ENCODE peak calls at places on chromosomes 2 and 18, in nine cellular contexts. A, C, B, D, W, V, I, Y and R are unnamed samples.

GRCh38 chr2:30368258-30368657 is 78.8 kb upstream of the LCLAT1 start:
- DNase-seq in A (peak), C (no peak), B (no peak), D (no peak), W (no peak), V (peak), I (no peak), Y (no peak), R (no peak)

GRCh38 chr18:79764131-79764530 is 33.6 kb upstream of the KCNG2 start:
- DNase-seq in A (no peak), C (no peak), B (peak), D (no peak), W (no peak), V (no peak), I (no peak), Y (no peak), R (no peak)

GRCh38 chr18:908631-909621 is 4.3 kb downstream of the ADCYAP1 start:
- DNase-seq in A (peak), C (no peak), B (no peak), D (peak), W (no peak), V (no peak), I (no peak), Y (peak), R (peak)

GRCh38 chr2:31693882-31694281 is 113.1 kb upstream of the SRD5A2 start:
- DNase-seq in A (peak), C (no peak), B (no peak), D (peak), W (peak), V (no peak), I (no peak), Y (no peak), R (no peak)

GRCh38 chr2:45974056-45974455 is 322.6 kb downstream of the PRKCE start:
- DNase-seq in A (no peak), C (peak), B (no peak), D (no peak), W (no peak), V (no peak), I (no peak), Y (no peak), R (no peak)

GRCh38 chr2:9053534-9053931 is 50.0 kb upstream of the MBOAT2 start:
- DNase-seq in A (peak), C (no peak), B (no peak), D (no peak), W (peak), V (no peak), I (no peak), Y (no peak), R (no peak)

GRCh38 chr2:46333912-46334311 is 36.7 kb downstream of the EPAS1 start:
- DNase-seq in A (peak), C (no peak), B (no peak), D (no peak), W (no peak), V (no peak), I (no peak), Y (no peak), R (no peak)

GRCh38 chr2:72794572-72794971 is 31.3 kb downstream of the EXOC6B start:
- DNase-seq in A (peak), C (no peak), B (no peak), D (peak), W (no peak), V (no peak), I (no peak), Y (no peak), R (no peak)

GRCh38 chr2:223054193-223054781 is 2.3 kb downstream of the KCNE4 start:
- DNase-seq in A (peak), C (no peak), B (no peak), D (no peak), W (peak), V (peak), I (no peak), Y (peak), R (no peak)

GRCh38 chr18:45957100-45957499 is 10.0 kb downstream of the EPG5 start:
- DNase-seq in A (peak), C (no peak), B (no peak), D (no peak), W (peak), V (no peak), I (no peak), Y (no peak), R (no peak)

GRCh38 chr2:105760639-105761337 is 16.1 kb downstream of the NCK2 start:
- DNase-seq in A (no peak), C (no peak), B (no peak), D (no peak), W (no peak), V (no peak), I (no peak), Y (no peak), R (no peak)

GRCh38 chr2:28670882-28671281 is 80.7 kb upstream of the PPP1CB start:
- DNase-seq in A (no peak), C (no peak), B (no peak), D (no peak), W (no peak), V (no peak), I (no peak), Y (no peak), R (no peak)

GRCh38 chr2:42238644-42239288 is 69.6 kb downstream of the EML4 start:
- DNase-seq in A (peak), C (no peak), B (no peak), D (peak), W (no peak), V (no peak), I (no peak), Y (no peak), R (peak)

GRCh38 chr2:70948350-70949003 is 12.8 kb downstream of the ATP6V1B1 start:
- DNase-seq in A (peak), C (no peak), B (peak), D (peak), W (peak), V (peak), I (peak), Y (peak), R (peak)

GRCh38 chr2:2184549-2185249 is 146.4 kb downstream of the MYT1L start:
- DNase-seq in A (no peak), C (no peak), B (no peak), D (peak), W (no peak), V (no peak), I (peak), Y (no peak), R (peak)

GRCh38 chr2:226073496-226073895 is 674.0 kb downstream of the NYAP2 start:
- DNase-seq in A (no peak), C (no peak), B (no peak), D (no peak), W (no peak), V (no peak), I (no peak), Y (no peak), R (no peak)

GRCh38 chr2:127453392-127454171 is 35.4 kb downstream of the PROC start:
- DNase-seq in A (peak), C (no peak), B (no peak), D (peak), W (peak), V (no peak), I (no peak), Y (no peak), R (peak)

GRCh38 chr2:128271186-128271890 is 47.3 kb downstream of the HS6ST1 start:
- DNase-seq in A (no peak), C (no peak), B (peak), D (no peak), W (no peak), V (no peak), I (no peak), Y (peak), R (peak)

GRCh38 chr18:13262839-13263691 is 44.5 kb downstream of the LDLRAD4 start:
- DNase-seq in A (no peak), C (no peak), B (no peak), D (no peak), W (no peak), V (no peak), I (no peak), Y (no peak), R (no peak)

GRCh38 chr2:20491739-20492531 is 45.1 kb downstream of the RHOB start:
- DNase-seq in A (no peak), C (no peak), B (no peak), D (no peak), W (no peak), V (peak), I (no peak), Y (peak), R (peak)

GRCh38 chr2:144642106-144642505 is 122.2 kb upstream of the ZEB2 start:
- DNase-seq in A (no peak), C (no peak), B (no peak), D (peak), W (no peak), V (no peak), I (no peak), Y (no peak), R (no peak)

GRCh38 chr2:230866704-230867561 is 2.2 kb downstream of the ITM2C start:
- DNase-seq in A (peak), C (no peak), B (no peak), D (no peak), W (no peak), V (no peak), I (peak), Y (peak), R (peak)

GRCh38 chr2:109663721-109664120 is 49.6 kb downstream of the SOWAHC start:
- DNase-seq in A (peak), C (no peak), B (no peak), D (no peak), W (peak), V (peak), I (peak), Y (peak), R (no peak)

GRCh38 chr18:7590800-7591560 is 23.9 kb downstream of the PTPRM start:
- DNase-seq in A (peak), C (no peak), B (no peak), D (no peak), W (peak), V (no peak), I (no peak), Y (no peak), R (no peak)

GRCh38 chr18:45320724-45321123 is 294.6 kb upstream of the SLC14A2 start:
- DNase-seq in A (peak), C (no peak), B (no peak), D (peak), W (peak), V (no peak), I (no peak), Y (no peak), R (no peak)

GRCh38 chr2:174835797-174836255 is 71.6 kb upstream of the CHRNA1 start:
- DNase-seq in A (peak), C (no peak), B (no peak), D (peak), W (peak), V (no peak), I (no peak), Y (no peak), R (no peak)

GRCh38 chr2:12226653-12227052 is 480.2 kb downstream of the LPIN1 start:
- DNase-seq in A (no peak), C (no peak), B (no peak), D (no peak), W (no peak), V (no peak), I (no peak), Y (no peak), R (no peak)

GRCh38 chr2:109197491-109198480 is 68.8 kb downstream of the SH3RF3 start:
- DNase-seq in A (no peak), C (no peak), B (no peak), D (no peak), W (no peak), V (no peak), I (no peak), Y (no peak), R (no peak)

GRCh38 chr2:18284331-18284730 is 276.1 kb downstream of the RDH14 start:
- DNase-seq in A (peak), C (no peak), B (no peak), D (no peak), W (peak), V (no peak), I (no peak), Y (no peak), R (no peak)

GRCh38 chr2:156340818-156341481 is 8.4 kb upstream of the NR4A2 start:
- DNase-seq in A (no peak), C (no peak), B (no peak), D (peak), W (peak), V (no peak), I (no peak), Y (no peak), R (peak)

GRCh38 chr2:73225513-73226360 is 7.3 kb downstream of the PRADC1 start:
- DNase-seq in A (no peak), C (no peak), B (no peak), D (no peak), W (no peak), V (no peak), I (no peak), Y (peak), R (no peak)

GRCh38 chr2:162073776-162074578 is at the start of gene DPP4:
- DNase-seq in A (peak), C (no peak), B (no peak), D (peak), W (no peak), V (peak), I (no peak), Y (peak), R (peak)

GRCh38 chr2:11128258-11128951 is 26.9 kb upstream of the SLC66A3 start:
- DNase-seq in A (peak), C (no peak), B (no peak), D (no peak), W (peak), V (no peak), I (no peak), Y (no peak), R (no peak)

GRCh38 chr18:74604774-74605173 is 7.1 kb downstream of the ZNF407 start:
- DNase-seq in A (peak), C (no peak), B (no peak), D (no peak), W (peak), V (no peak), I (no peak), Y (no peak), R (no peak)

GRCh38 chr2:36626071-36626470 is 28.1 kb upstream of the FEZ2 start:
- DNase-seq in A (no peak), C (no peak), B (no peak), D (no peak), W (no peak), V (no peak), I (no peak), Y (no peak), R (no peak)

GRCh38 chr2:127675335-127676261 is at the start of gene LIMS2:
- DNase-seq in A (peak), C (no peak), B (peak), D (peak), W (peak), V (no peak), I (no peak), Y (peak), R (peak)

GRCh38 chr2:98333922-98334321 is 12.3 kb upstream of the CNGA3 start:
- DNase-seq in A (peak), C (no peak), B (no peak), D (no peak), W (peak), V (no peak), I (no peak), Y (no peak), R (no peak)

GRCh38 chr2:237597680-237598145 is 7.2 kb upstream of the RAB17 start:
- DNase-seq in A (no peak), C (no peak), B (no peak), D (no peak), W (no peak), V (no peak), I (no peak), Y (no peak), R (no peak)

GRCh38 chr2:237598468-237599208 is 8.1 kb upstream of the RAB17 start:
- DNase-seq in A (no peak), C (no peak), B (no peak), D (no peak), W (no peak), V (no peak), I (no peak), Y (no peak), R (no peak)

GRCh38 chr2:237601453-237602116 is 11.1 kb upstream of the RAB17 start:
- DNase-seq in A (no peak), C (no peak), B (no peak), D (peak), W (no peak), V (no peak), I (no peak), Y (no peak), R (peak)

GRCh38 chr2:237600205-237600846 is 9.8 kb upstream of the RAB17 start:
- DNase-seq in A (peak), C (no peak), B (no peak), D (no peak), W (peak), V (peak), I (no peak), Y (peak), R (no peak)

DNA sequence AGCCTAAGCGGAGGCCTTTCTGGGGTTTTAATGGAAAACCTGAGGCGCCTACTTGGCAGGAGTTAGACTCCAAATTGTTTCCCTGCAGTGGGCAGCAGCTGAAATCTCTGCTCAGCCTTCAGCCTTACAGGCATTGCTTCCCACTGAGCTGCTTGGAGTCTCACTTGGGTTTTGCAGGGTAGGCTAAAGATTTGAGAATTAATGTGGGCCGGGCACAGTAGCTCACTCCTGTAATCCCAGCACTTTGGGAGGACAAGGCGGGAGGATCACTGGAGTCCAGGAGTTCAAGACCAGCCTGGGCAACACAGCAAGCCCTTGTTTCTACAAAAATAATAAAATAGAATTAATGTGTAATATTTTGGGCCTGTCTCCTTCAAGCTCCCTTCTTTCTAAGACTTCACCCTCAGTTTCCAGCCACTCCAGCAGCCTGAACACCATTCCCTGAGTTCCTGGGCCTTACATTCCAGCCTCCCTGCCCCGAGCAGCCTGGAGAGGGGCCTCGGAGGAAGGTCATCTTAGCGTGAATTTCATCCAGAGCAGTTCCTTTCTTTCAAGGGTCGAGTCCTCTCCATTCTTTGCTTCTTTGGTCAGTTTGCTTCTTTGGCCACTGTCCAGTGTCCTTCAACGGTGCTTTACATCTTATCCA is 9.1 kb upstream of the RAB17 start:
- DNase-seq in A (no peak), C (no peak), B (no peak), D (no peak), W (no peak), V (no peak), I (no peak), Y (no peak), R (no peak)
- H3K4me3 ChIP-seq in A (peak), C (no peak), B (peak), D (no peak), W (peak), V (peak), I (no peak), Y (peak), R (no peak)

GRCh38 chr2:84850471-84850870 is 30.4 kb downstream of the TRABD2A start:
- DNase-seq in A (no peak), C (no peak), B (no peak), D (no peak), W (no peak), V (no peak), I (no peak), Y (no peak), R (no peak)

GRCh38 chr2:84847326-84848050 is 33.4 kb downstream of the TRABD2A start:
- DNase-seq in A (peak), C (no peak), B (no peak), D (no peak), W (peak), V (no peak), I (no peak), Y (no peak), R (no peak)

GRCh38 chr2:84851876-84852275 is 29.0 kb downstream of the TRABD2A start:
- DNase-seq in A (no peak), C (no peak), B (no peak), D (no peak), W (no peak), V (no peak), I (no peak), Y (no peak), R (no peak)

GRCh38 chr2:84846732-84847131 is 34.2 kb downstream of the TRABD2A start:
- DNase-seq in A (peak), C (no peak), B (no peak), D (no peak), W (no peak), V (no peak), I (no peak), Y (no peak), R (no peak)

DNA sequence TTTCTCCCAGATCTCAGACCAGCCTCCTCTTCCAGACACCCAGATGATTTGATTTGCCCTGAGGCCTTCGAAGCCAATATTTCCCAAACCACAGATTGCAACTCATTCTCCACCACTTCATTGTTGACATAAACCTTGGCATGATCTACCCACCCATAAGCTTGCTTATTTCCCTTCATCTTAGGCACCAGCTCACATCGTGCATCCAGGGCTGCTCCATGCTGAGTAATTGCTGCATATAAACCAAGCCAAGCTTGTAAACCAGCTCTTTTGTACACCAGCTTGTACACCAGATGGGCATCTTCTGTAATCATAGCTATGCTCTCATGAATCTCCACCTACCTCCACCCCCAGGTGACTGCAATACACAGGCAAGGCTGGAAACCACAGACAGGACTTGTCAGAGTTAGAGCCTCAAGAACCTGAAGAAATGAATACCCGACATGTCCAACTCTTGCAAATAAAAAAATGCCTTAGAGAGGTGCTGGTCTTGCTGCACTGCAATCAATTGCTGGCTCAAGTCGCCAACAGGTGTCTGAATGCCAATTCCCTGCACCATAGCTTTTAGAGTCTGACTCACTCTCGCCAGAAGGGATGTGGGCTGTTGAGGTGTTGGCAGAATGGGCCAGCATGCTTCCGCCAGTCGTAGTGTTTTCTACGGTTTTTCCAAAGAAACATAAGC is 31.5 kb downstream of the TRABD2A start:
- DNase-seq in A (peak), C (no peak), B (no peak), D (no peak), W (no peak), V (no peak), I (peak), Y (no peak), R (no peak)
- H3K4me3 ChIP-seq in A (no peak), C (no peak), B (no peak), D (no peak), W (no peak), V (no peak), I (no peak), Y (no peak), R (no peak)

DNA sequence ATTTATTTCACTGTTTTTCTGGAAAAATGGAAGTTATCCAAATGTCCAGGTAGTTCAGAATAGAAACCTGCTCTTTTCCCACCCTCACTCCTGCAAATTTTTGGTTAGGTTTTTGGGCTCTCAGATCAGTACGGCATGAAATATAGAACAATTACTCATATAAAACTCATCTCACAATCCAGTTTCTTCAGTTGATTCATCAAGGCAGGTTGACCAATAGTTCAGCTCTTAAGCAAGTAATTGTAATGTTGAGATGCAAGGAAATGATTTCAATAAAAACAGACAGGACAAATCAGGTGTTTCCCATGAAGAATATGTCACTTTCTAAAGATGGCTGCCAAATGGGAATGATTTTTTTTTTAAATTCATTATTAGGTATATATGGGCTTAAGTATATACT is 2.0 kb downstream of the RAB27B start:
- DNase-seq in A (no peak), C (no peak), B (no peak), D (no peak), W (peak), V (no peak), I (no peak), Y (no peak), R (no peak)
- H3K4me3 ChIP-seq in A (no peak), C (no peak), B (no peak), D (no peak), W (no peak), V (no peak), I (no peak), Y (no peak), R (no peak)

DNA sequence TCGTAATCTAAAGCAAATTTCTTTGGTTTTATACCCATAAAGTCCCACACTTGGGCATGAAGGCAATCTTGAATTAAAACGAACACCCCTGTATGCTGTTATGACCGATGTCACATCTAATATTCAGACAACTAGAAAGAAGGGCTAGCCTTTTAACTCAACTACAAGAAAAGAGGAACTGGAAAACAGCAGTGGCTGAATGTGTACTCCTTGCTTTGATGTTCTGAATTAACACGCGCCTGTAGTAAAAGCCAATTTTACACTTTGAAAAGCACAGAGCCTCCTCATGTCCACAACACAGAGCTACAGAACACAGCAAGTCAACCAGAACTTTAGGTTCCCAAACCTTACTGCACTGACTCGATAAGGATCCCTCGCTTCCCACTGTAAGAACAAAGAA is 147.6 kb downstream of the HDAC4 start:
- DNase-seq in A (no peak), C (no peak), B (no peak), D (no peak), W (no peak), V (no peak), I (no peak), Y (no peak), R (no peak)
- H3K4me3 ChIP-seq in A (no peak), C (peak), B (no peak), D (no peak), W (no peak), V (peak), I (no peak), Y (no peak), R (no peak)